ENCODE peak calls at places on chromosomes 3 and 15, in five cellular contexts. L is AG04450; R is AG09309; J is WTC11; O is stimulated activated CD8-positive, alpha-beta memory T cell treated with anti-CD3 and anti-CD28 coated beads, Interleukin-7, amount 100 ng/mL, for 24 hours. U is an unnamed sample.

GRCh38 chr3:187062526-187063177 is 76.6 kb downstream of the RPL39L start:
- DNase-seq in R (peak), J (no peak), O (no peak), L (peak), U (no peak)

GRCh38 chr3:81666502-81667121 is 94.8 kb downstream of the GBE1 start:
- DNase-seq in O (no peak), L (no peak), R (peak), J (no peak), U (no peak)

GRCh38 chr3:51508255-51508654 is 8.4 kb upstream of the DCAF1 start:
- DNase-seq in R (no peak), L (no peak), J (no peak), O (no peak), U (no peak)

GRCh38 chr15:91864669-91865068 is 11.2 kb downstream of the SLCO3A1 start:
- DNase-seq in L (no peak), O (no peak), R (no peak), J (no peak), U (no peak)

GRCh38 chr3:9183811-9184463 is 65.5 kb downstream of the SRGAP3 start:
- DNase-seq in R (no peak), J (peak), L (no peak), O (no peak), U (peak)

GRCh38 chr3:113839551-113839950 is 963 bp downstream of the GRAMD1C start:
- DNase-seq in L (no peak), R (no peak), O (no peak), J (no peak), U (no peak)

GRCh38 chr15:48855501-48856440 is 22.2 kb upstream of the EID1 start:
- DNase-seq in R (peak), L (no peak), J (no peak), O (no peak), U (no peak)

GRCh38 chr15:73891328-73891975 is 18.1 kb downstream of the TBC1D21 start:
- DNase-seq in O (no peak), J (no peak), R (no peak), L (no peak), U (no peak)

GRCh38 chr3:25785826-25786225 is 2.6 kb upstream of the NGLY1 start:
- DNase-seq in R (no peak), J (no peak), L (no peak), O (no peak), U (no peak)

GRCh38 chr3:49629866-49630265 is 44.3 kb upstream of the APEH start:
- DNase-seq in O (no peak), L (no peak), R (no peak), J (no peak), U (no peak)

GRCh38 chr3:16322189-16322588 is 57.2 kb downstream of the OXNAD1 start:
- DNase-seq in L (no peak), O (no peak), R (no peak), J (no peak), U (no peak)

GRCh38 chr15:39770748-39771689 is 11.6 kb downstream of the FSIP1 start:
- DNase-seq in J (no peak), O (no peak), L (no peak), R (peak), U (no peak)

GRCh38 chr15:70854669-70854976 is 666 bp upstream of the LARP6 start:
- DNase-seq in L (no peak), O (no peak), R (no peak), J (no peak), U (no peak)

GRCh38 chr3:29525254-29525881 is 244.5 kb downstream of the RBMS3 start:
- DNase-seq in J (no peak), R (peak), O (no peak), L (no peak), U (peak)

GRCh38 chr3:170307998-170308398 is 49.5 kb upstream of the SKIL start:
- DNase-seq in O (no peak), L (peak), J (no peak), R (no peak), U (no peak)

GRCh38 chr15:51935466-51936118 is 36.0 kb downstream of the LEO1 start:
- DNase-seq in L (no peak), J (no peak), O (no peak), R (no peak), U (no peak)

U was measured in suprapubic skin.